ENCODE peak calls at places on chromosome 10, in five cellular contexts. One of them, this sample, is unnamed.

GRCh38 chr10:34575882-34576281 is 239.2 kb downstream of the PARD3 start:
- DNase-seq in SK-N-SH: no peak
- DNase-seq in osteocyte: no peak
- DNase-seq in stomach: no peak
- DNase-seq in mucosa of descending colon: no peak
- DNase-seq in this sample: no peak

GRCh38 chr10:114068054-114068707 is 24.5 kb downstream of the ADRB1 start:
- DNase-seq in SK-N-SH: no peak
- DNase-seq in osteocyte: no peak
- DNase-seq in stomach: no peak
- DNase-seq in mucosa of descending colon: no peak
- DNase-seq in this sample: peak

GRCh38 chr10:11358923-11359560 is 252.4 kb downstream of the USP6NL start:
- DNase-seq in SK-N-SH: no peak
- DNase-seq in osteocyte: no peak
- DNase-seq in stomach: no peak
- DNase-seq in mucosa of descending colon: no peak
- DNase-seq in this sample: no peak

GRCh38 chr10:78768041-78768569 is 300.7 kb upstream of the ZMIZ1 start:
- DNase-seq in SK-N-SH: no peak
- DNase-seq in osteocyte: no peak
- DNase-seq in stomach: no peak
- DNase-seq in mucosa of descending colon: no peak
- DNase-seq in this sample: no peak

GRCh38 chr10:23157239-23157661 is 34.9 kb upstream of the PTF1A start:
- DNase-seq in SK-N-SH: no peak
- DNase-seq in osteocyte: no peak
- DNase-seq in stomach: no peak
- DNase-seq in mucosa of descending colon: no peak
- DNase-seq in this sample: no peak

GRCh38 chr10:5443429-5443828 is 31.1 kb downstream of the NET1 start:
- DNase-seq in SK-N-SH: no peak
- DNase-seq in osteocyte: no peak
- DNase-seq in stomach: no peak
- DNase-seq in mucosa of descending colon: no peak
- DNase-seq in this sample: no peak

GRCh38 chr10:112844681-112845080 is 105.4 kb upstream of the TCF7L2 start:
- DNase-seq in SK-N-SH: no peak
- DNase-seq in osteocyte: no peak
- DNase-seq in stomach: no peak
- DNase-seq in mucosa of descending colon: no peak
- DNase-seq in this sample: no peak

GRCh38 chr10:35896011-35896410 is 253.9 kb upstream of the FZD8 start:
- DNase-seq in SK-N-SH: no peak
- DNase-seq in osteocyte: no peak
- DNase-seq in stomach: no peak
- DNase-seq in mucosa of descending colon: no peak
- DNase-seq in this sample: no peak

GRCh38 chr10:132495231-132495630 is 42.4 kb upstream of the INPP5A start:
- DNase-seq in SK-N-SH: no peak
- DNase-seq in osteocyte: no peak
- DNase-seq in stomach: no peak
- DNase-seq in mucosa of descending colon: no peak
- DNase-seq in this sample: no peak

GRCh38 chr10:78900715-78901430 is 167.9 kb upstream of the ZMIZ1 start:
- DNase-seq in SK-N-SH: no peak
- DNase-seq in osteocyte: peak
- DNase-seq in stomach: peak
- DNase-seq in mucosa of descending colon: no peak
- DNase-seq in this sample: no peak

GRCh38 chr10:88820990-88821389 is 18.5 kb downstream of the LIPM start:
- DNase-seq in SK-N-SH: no peak
- DNase-seq in osteocyte: no peak
- DNase-seq in stomach: no peak
- DNase-seq in mucosa of descending colon: no peak
- DNase-seq in this sample: peak

DNA sequence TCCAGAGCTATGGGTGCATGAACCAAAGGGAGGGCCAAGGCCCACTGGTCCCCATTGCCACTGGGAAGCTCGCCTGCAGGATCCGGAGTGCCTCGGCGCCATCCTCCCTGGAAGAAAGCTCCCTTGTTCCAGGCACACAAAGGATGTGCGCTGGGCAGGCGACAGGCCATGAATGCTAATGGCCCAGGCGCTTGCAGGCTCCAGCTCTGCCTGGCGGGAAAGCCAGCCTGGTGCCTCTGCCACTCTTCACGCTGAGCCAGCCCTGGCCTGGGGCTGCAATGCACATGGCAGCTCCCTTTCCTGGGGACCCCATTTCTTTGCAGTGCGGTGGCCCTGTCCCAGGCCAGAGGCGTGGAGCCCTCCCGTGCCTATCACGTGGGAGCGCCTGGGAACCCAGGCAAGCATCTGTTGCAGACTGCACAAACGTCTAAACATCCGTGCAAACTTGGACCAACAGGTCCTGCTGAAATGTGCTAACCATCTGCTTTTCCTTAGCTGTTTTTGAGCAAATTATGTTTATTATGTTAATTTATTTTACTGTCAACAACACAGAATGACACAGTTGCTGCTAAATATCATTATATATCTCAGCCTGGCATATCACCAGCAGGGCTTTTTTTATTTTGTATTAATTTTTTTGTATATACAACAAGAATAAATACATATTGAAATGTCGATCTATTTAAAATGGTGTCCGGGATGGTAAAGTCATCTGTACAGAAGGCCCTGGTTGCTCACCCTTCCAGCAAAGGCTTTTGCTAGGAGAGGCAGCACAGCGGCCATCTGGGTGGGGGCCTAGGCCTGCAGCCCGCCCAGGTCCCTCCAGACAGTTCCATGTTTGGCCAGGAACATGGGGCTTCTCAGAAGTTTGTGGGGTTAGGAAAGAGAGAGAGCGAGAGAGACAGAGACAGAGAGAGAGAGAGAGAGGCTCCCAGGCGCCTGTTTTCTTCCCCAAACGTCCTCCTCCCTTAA is 152.3 kb upstream of the LYZL2 start:
- DNase-seq in SK-N-SH: peak
- DNase-seq in osteocyte: no peak
- DNase-seq in stomach: no peak
- DNase-seq in mucosa of descending colon: no peak
- DNase-seq in this sample: no peak
- TF ChIP-seq CTCF in SK-N-SH: no peak
- TF ChIP-seq CTCF in osteocyte: no peak
- TF ChIP-seq CTCF in stomach: no peak
- TF ChIP-seq CTCF in mucosa of descending colon: no peak
- TF ChIP-seq CTCF in this sample: no peak

GRCh38 chr10:15562116-15562515 is 157.6 kb downstream of the ITGA8 start:
- DNase-seq in SK-N-SH: no peak
- DNase-seq in osteocyte: no peak
- DNase-seq in stomach: no peak
- DNase-seq in mucosa of descending colon: no peak
- DNase-seq in this sample: no peak
- TF ChIP-seq CTCF in SK-N-SH: no peak
- TF ChIP-seq CTCF in osteocyte: no peak
- TF ChIP-seq CTCF in stomach: no peak
- TF ChIP-seq CTCF in mucosa of descending colon: no peak
- TF ChIP-seq CTCF in this sample: no peak

DNA sequence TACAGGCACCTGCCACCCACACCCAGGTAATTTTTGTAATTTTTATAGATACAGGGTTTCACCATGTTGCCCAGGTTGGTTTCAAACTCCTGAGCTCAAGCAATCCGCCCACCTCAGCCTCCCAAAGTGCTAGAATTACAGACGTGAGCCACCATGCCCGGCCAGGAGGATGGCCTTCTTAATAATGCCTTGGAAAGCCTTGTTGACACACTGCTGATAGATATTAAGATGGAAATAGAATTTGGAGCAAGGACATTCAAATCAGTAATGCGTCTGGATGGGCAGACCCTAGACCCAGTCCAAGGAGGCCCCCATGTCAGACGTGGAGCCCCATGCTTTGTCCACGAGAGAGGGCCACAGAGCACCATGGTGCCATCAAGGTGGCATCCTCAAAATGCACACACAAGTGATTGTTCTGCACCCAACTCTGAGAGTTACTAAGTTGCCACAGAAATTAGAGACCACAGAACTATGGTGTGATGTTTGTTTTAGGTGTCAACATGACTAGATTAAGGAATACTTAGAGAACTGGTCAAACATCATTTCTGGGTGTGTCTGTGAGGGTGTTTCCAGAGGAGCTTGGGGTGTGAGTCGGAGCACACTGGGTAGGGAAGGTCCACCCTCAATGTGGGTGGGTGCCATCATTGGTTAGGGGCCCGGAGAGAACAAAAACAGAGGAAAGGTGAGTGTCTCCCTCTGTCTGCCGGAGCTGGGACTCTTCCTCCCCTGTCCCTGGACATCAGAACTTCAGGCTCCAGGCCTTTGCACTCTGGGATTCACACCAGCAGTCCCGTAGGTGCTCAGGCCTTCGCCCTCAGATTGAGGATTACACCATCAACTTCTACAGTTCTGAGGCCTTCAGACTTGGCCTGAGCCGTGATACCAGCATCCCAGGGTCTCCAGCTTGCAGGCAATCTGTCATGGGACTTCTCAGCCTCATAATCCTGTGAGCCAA is 34.5 kb downstream of the EBF3 start:
- DNase-seq in SK-N-SH: no peak
- DNase-seq in osteocyte: no peak
- DNase-seq in stomach: no peak
- DNase-seq in mucosa of descending colon: no peak
- DNase-seq in this sample: no peak
- TF ChIP-seq CTCF in SK-N-SH: no peak
- TF ChIP-seq CTCF in osteocyte: no peak
- TF ChIP-seq CTCF in stomach: no peak
- TF ChIP-seq CTCF in mucosa of descending colon: no peak
- TF ChIP-seq CTCF in this sample: no peak

DNA sequence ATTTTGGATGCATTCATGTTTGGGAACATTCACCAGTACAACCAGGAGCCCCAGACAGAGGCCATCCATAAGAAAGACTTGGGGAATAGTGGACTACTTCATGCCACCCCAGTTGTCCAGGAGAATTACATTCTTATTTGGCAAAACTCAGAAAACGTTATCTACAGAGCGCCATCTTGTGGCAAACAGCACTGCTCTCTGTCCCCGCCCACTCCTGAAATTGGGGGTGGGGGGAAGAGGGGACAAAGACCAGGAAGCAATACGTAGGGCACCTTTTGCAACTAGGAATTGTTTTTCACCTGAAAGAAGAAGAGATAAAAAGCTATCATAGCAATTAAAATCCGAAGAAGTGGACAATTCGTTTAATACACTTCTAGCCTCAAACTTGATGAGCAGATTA is 134.6 kb upstream of the MGMT start:
- DNase-seq in SK-N-SH: peak
- DNase-seq in osteocyte: no peak
- DNase-seq in stomach: no peak
- DNase-seq in mucosa of descending colon: peak
- DNase-seq in this sample: peak
- TF ChIP-seq CTCF in SK-N-SH: no peak
- TF ChIP-seq CTCF in osteocyte: no peak
- TF ChIP-seq CTCF in stomach: no peak
- TF ChIP-seq CTCF in mucosa of descending colon: no peak
- TF ChIP-seq CTCF in this sample: peak

DNA sequence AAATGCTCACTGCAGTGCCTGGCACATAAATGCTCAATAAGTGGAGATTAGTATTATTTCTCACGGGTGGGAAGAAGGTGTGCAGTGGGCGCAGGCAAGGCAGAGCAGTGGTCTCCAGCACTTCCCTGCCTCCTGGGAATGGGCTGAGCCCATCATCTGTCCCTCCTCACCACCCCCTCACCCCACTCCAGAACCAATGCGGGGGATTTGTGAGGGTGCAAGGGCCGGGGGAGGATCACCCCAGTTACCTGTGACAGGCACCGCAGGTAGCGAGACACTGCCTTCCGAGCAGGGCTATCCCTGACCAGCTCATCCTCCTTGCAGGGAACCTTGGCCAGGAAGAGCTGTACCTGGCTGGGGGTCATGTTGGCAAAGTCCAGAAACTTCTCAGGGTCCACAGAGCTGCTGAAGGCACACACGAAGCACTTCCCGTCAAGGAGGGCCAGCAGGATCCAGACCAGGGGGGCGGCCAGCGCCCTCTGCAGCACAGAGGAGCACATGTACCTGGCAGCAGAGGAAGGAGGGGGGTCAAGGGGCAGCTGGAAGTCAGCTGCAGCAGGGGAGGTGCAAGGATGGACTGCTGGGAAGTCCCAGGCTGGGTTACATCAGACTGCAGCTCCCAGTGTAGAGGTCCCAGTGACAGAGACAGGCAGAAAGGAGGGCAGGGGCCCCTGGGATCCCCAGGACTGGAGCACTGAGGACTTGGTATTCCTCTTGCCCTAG is 2.8 kb downstream of the CALHM3 start:
- DNase-seq in SK-N-SH: peak
- DNase-seq in osteocyte: no peak
- DNase-seq in stomach: no peak
- DNase-seq in mucosa of descending colon: no peak
- DNase-seq in this sample: no peak
- TF ChIP-seq CTCF in SK-N-SH: peak
- TF ChIP-seq CTCF in osteocyte: peak
- TF ChIP-seq CTCF in stomach: no peak
- TF ChIP-seq CTCF in mucosa of descending colon: no peak
- TF ChIP-seq CTCF in this sample: no peak

GRCh38 chr10:100728928-100729876 is 16.2 kb upstream of the PAX2 start:
- DNase-seq in SK-N-SH: peak
- DNase-seq in osteocyte: no peak
- DNase-seq in stomach: peak
- DNase-seq in mucosa of descending colon: peak
- DNase-seq in this sample: no peak
- TF ChIP-seq CTCF in SK-N-SH: peak
- TF ChIP-seq CTCF in osteocyte: peak
- TF ChIP-seq CTCF in stomach: no peak
- TF ChIP-seq CTCF in mucosa of descending colon: no peak
- TF ChIP-seq CTCF in this sample: no peak

GRCh38 chr10:29314726-29315125 is 25.9 kb downstream of the LYZL1 start:
- DNase-seq in SK-N-SH: no peak
- DNase-seq in osteocyte: no peak
- DNase-seq in stomach: no peak
- DNase-seq in mucosa of descending colon: no peak
- DNase-seq in this sample: no peak
- TF ChIP-seq CTCF in SK-N-SH: no peak
- TF ChIP-seq CTCF in osteocyte: no peak
- TF ChIP-seq CTCF in stomach: no peak
- TF ChIP-seq CTCF in mucosa of descending colon: no peak
- TF ChIP-seq CTCF in this sample: no peak

DNA sequence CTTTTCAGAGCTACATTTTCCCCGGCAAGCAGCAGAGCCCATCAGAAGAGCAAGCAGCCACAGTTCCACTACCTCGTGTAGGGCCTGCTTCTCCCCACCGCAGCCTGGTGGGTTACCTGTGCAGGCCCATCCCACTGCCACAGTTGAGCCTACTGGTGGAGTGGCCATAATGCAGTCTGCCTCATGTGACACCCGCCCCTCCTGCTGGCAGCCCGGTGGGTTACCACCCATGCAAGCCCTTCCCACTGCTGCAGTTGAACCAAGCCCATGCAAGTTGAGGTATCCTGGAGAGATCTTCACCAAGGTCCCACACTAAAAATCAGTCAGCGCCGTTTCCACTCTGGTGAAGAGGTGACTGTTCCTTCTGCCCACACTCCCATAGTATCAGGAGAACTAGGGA is 32.1 kb upstream of the CNNM1 start:
- DNase-seq in SK-N-SH: peak
- DNase-seq in osteocyte: no peak
- DNase-seq in stomach: no peak
- DNase-seq in mucosa of descending colon: no peak
- DNase-seq in this sample: no peak
- TF ChIP-seq CTCF in SK-N-SH: no peak
- TF ChIP-seq CTCF in osteocyte: no peak
- TF ChIP-seq CTCF in stomach: no peak
- TF ChIP-seq CTCF in mucosa of descending colon: no peak
- TF ChIP-seq CTCF in this sample: no peak

GRCh38 chr10:97736902-97737769 is at the start of gene ZFYVE27:
- DNase-seq in SK-N-SH: peak
- DNase-seq in osteocyte: peak
- DNase-seq in stomach: peak
- DNase-seq in mucosa of descending colon: peak
- DNase-seq in this sample: peak
- TF ChIP-seq CTCF in SK-N-SH: no peak
- TF ChIP-seq CTCF in osteocyte: no peak
- TF ChIP-seq CTCF in stomach: no peak
- TF ChIP-seq CTCF in mucosa of descending colon: no peak
- TF ChIP-seq CTCF in this sample: no peak